ENCODE peak calls at places on chromosome 2, in five cellular contexts. X, H, W, N and P are unnamed samples.

GRCh38 chr2:164430166-164430783 is 191.0 kb downstream of the GRB14 start:
- DNase-seq in X (no peak), H (peak), W (peak), N (no peak), P (peak)

GRCh38 chr2:145394181-145394580 is 874.3 kb upstream of the ZEB2 start:
- DNase-seq in X (no peak), H (no peak), W (no peak), N (no peak), P (no peak)

GRCh38 chr2:115083216-115083615 is 640.8 kb downstream of the DPP10 start:
- DNase-seq in X (no peak), H (no peak), W (peak), N (no peak), P (peak)

GRCh38 chr2:101868525-101868924 is 123.2 kb upstream of the IL1R2 start:
- DNase-seq in X (no peak), H (no peak), W (no peak), N (no peak), P (no peak)

GRCh38 chr2:147492471-147492870 is 352.4 kb upstream of the ACVR2A start:
- DNase-seq in X (no peak), H (no peak), W (no peak), N (no peak), P (no peak)

GRCh38 chr2:172178035-172178434 is 75.3 kb upstream of the DLX2 start:
- DNase-seq in X (no peak), H (no peak), W (no peak), N (no peak), P (no peak)

GRCh38 chr2:178767099-178768060 is 39.8 kb downstream of the TTN start:
- DNase-seq in X (no peak), H (no peak), W (no peak), N (no peak), P (no peak)

GRCh38 chr2:205763708-205764501 is 81.6 kb downstream of the NRP2 start:
- DNase-seq in X (peak), H (no peak), W (peak), N (no peak), P (peak)

GRCh38 chr2:134946073-134946472 is 27.5 kb downstream of the CCNT2 start:
- DNase-seq in X (no peak), H (no peak), W (no peak), N (no peak), P (no peak)

GRCh38 chr2:186771850-186772463 is 77.0 kb downstream of the ZSWIM2 start:
- DNase-seq in X (no peak), H (no peak), W (no peak), N (no peak), P (no peak)

GRCh38 chr2:233380132-233381012 is 26.1 kb downstream of the DGKD start:
- DNase-seq in X (peak), H (no peak), W (no peak), N (no peak), P (no peak)

GRCh38 chr2:68663371-68664156 is 20.2 kb downstream of the PROKR1 start:
- DNase-seq in X (no peak), H (no peak), W (no peak), N (no peak), P (no peak)
- TF ChIP-seq JUND in X (no peak), H (no peak), W (no peak), N (no peak), P (no peak)

GRCh38 chr2:71583876-71584275 is 130.5 kb downstream of the DYSF start:
- DNase-seq in X (no peak), H (no peak), W (no peak), N (no peak), P (no peak)

GRCh38 chr2:71578665-71579371 is 125.5 kb downstream of the DYSF start:
- DNase-seq in X (no peak), H (no peak), W (no peak), N (no peak), P (no peak)

GRCh38 chr2:71577209-71577608 is 123.8 kb downstream of the DYSF start:
- DNase-seq in X (no peak), H (no peak), W (no peak), N (no peak), P (no peak)

GRCh38 chr2:71576541-71576940 is 123.2 kb downstream of the DYSF start:
- DNase-seq in X (no peak), H (no peak), W (no peak), N (no peak), P (no peak)

GRCh38 chr2:71581015-71581414 is 127.7 kb downstream of the DYSF start:
- DNase-seq in X (no peak), H (no peak), W (no peak), N (no peak), P (no peak)
- TF ChIP-seq JUND in X (no peak), H (no peak), W (no peak), N (no peak), P (no peak)

DNA sequence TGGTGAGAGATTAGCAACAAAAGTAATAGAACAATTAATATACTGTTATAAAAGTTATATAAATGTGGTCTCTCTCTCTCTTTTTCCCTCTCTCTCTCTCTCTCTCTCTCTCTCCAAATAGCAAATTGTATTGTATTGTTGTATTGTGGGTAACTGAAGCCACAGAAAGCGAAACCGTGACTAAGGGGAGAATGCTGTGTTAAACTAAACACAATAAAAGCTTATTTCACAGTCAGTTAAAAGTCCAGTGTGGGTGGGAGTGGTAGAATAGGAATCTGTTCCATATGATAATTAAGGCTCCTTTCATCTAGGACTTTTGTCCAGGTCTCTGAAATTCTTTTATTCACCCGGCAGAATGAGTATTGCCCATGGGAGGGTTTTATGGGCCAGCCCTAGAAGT is 398.9 kb downstream of the PLCL1 start:
- DNase-seq in X (no peak), H (no peak), W (no peak), N (no peak), P (no peak)
- TF ChIP-seq JUND in X (no peak), H (no peak), W (no peak), N (no peak), P (no peak)

GRCh38 chr2:31275976-31276375 is 42.0 kb downstream of the EHD3 start:
- DNase-seq in X (no peak), H (no peak), W (peak), N (no peak), P (no peak)
- TF ChIP-seq JUND in X (no peak), H (no peak), W (no peak), N (no peak), P (no peak)

GRCh38 chr2:193332938-193333337 is 1138.2 kb upstream of the TMEFF2 start:
- DNase-seq in X (no peak), H (no peak), W (no peak), N (no peak), P (no peak)

GRCh38 chr2:193334401-193334800 is 1139.7 kb upstream of the TMEFF2 start:
- DNase-seq in X (no peak), H (no peak), W (no peak), N (no peak), P (no peak)

GRCh38 chr2:193333539-193333938 is 1138.8 kb upstream of the TMEFF2 start:
- DNase-seq in X (no peak), H (no peak), W (no peak), N (no peak), P (no peak)

DNA sequence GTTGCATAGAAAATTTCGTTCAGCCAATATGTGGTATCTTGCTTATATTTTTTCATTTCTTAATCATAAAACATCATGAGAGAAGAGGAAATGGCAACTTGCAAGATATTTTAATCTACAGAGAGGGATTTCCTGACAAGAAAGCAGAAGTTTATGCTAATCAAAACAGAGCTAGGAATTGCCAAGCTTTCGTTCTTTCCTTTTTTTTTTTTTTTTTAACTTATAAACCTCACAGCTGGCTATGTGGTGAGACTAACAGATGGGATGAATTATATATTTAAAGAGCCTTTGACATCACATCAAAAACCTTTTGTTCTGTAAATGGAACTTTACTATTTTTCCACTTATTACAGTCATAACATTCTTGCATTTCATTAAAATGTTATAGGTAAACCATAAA is 1137.0 kb upstream of the TMEFF2 start:
- DNase-seq in X (no peak), H (no peak), W (no peak), N (no peak), P (no peak)
- TF ChIP-seq JUND in X (no peak), H (no peak), W (no peak), N (no peak), P (no peak)

GRCh38 chr2:72579595-72580180 is 246.1 kb downstream of the EXOC6B start:
- DNase-seq in X (peak), H (peak), W (peak), N (no peak), P (no peak)
- TF ChIP-seq JUND in X (no peak), H (no peak), W (no peak), N (no peak), P (no peak)

GRCh38 chr2:190468814-190469569 is 60.8 kb downstream of the MFSD6 start:
- DNase-seq in X (peak), H (peak), W (peak), N (no peak), P (no peak)
- TF ChIP-seq JUND in X (peak), H (no peak), W (peak), N (no peak), P (no peak)

GRCh38 chr2:69517410-69517809 is 80.2 kb upstream of the NFU1 start:
- DNase-seq in X (no peak), H (no peak), W (no peak), N (no peak), P (no peak)
- TF ChIP-seq JUND in X (no peak), H (no peak), W (no peak), N (no peak), P (no peak)

GRCh38 chr2:227657204-227657845 is 9.3 kb upstream of the SCYGR5 start:
- DNase-seq in X (no peak), H (no peak), W (no peak), N (no peak), P (no peak)
- TF ChIP-seq JUND in X (no peak), H (no peak), W (no peak), N (no peak), P (no peak)